ENCODE peak calls at places on chromosomes 12 and 14, in eight cellular contexts. J is stimulated activated CD4-positive, alpha-beta T cell treated with anti-CD3 and anti-CD28 coated beads, Interleukin-1b, Interleukin-23, amount 100 ng/mL, for 24 hours; X is HepG2; O is midbrain; D is AG08395; K is MCF 10A; V is NCI-H2081; P is AG09309. Z is an unnamed sample.

GRCh38 chr14:24848427-24848826 is 201.5 kb downstream of the STXBP6 start:
- DNase-seq in J (no peak), X (no peak), O (no peak), D (peak), K (no peak), V (no peak), P (peak), Z (no peak)

GRCh38 chr14:34685819-34686428 is 28.5 kb downstream of the CFL2 start:
- DNase-seq in J (no peak), X (no peak), O (no peak), D (no peak), K (no peak), V (no peak), P (no peak), Z (no peak)

GRCh38 chr14:94581127-94581999 is at the start of gene SERPINA5:
- DNase-seq in J (no peak), X (peak), O (no peak), D (peak), K (peak), V (no peak), P (no peak), Z (no peak)

GRCh38 chr12:129467749-129468148 is 436.1 kb downstream of the TMEM132D start:
- DNase-seq in J (no peak), X (no peak), O (no peak), D (no peak), K (no peak), V (no peak), P (no peak), Z (no peak)

GRCh38 chr14:77872971-77873370 is 73.1 kb downstream of the ADCK1 start:
- DNase-seq in J (no peak), X (no peak), O (no peak), D (no peak), K (no peak), V (peak), P (no peak), Z (no peak)

GRCh38 chr14:100541621-100542560 is 45.3 kb downstream of the BEGAIN start:
- DNase-seq in J (no peak), X (no peak), O (no peak), D (no peak), K (no peak), V (no peak), P (no peak), Z (no peak)

GRCh38 chr12:110201995-110202394 is 77.8 kb downstream of the IFT81 start:
- DNase-seq in J (no peak), X (no peak), O (no peak), D (no peak), K (no peak), V (no peak), P (no peak), Z (no peak)

GRCh38 chr14:101004954-101005353 is 101.4 kb upstream of the RTL1 start:
- DNase-seq in J (no peak), X (no peak), O (peak), D (no peak), K (no peak), V (no peak), P (peak), Z (no peak)

GRCh38 chr14:80713076-80713850 is 228.3 kb downstream of the CEP128 start:
- DNase-seq in J (no peak), X (no peak), O (no peak), D (no peak), K (no peak), V (no peak), P (no peak), Z (no peak)

GRCh38 chr12:96513681-96514080 is 24.3 kb downstream of the CFAP54 start:
- DNase-seq in J (no peak), X (no peak), O (no peak), D (no peak), K (no peak), V (no peak), P (no peak), Z (no peak)

GRCh38 chr12:94225924-94226630 is 77.7 kb downstream of the PLXNC1 start:
- DNase-seq in J (no peak), X (no peak), O (no peak), D (no peak), K (no peak), V (no peak), P (no peak), Z (no peak)

GRCh38 chr14:81471062-81471461 is 62.6 kb downstream of the SEL1L start:
- DNase-seq in J (no peak), X (no peak), O (no peak), D (no peak), K (no peak), V (no peak), P (no peak), Z (no peak)

GRCh38 chr12:104204690-104205480 is 10.7 kb upstream of the TXNRD1 start:
- DNase-seq in J (no peak), X (no peak), O (no peak), D (no peak), K (no peak), V (no peak), P (no peak), Z (no peak)

GRCh38 chr12:80121661-80122060 is 22.3 kb downstream of the OTOGL start:
- DNase-seq in J (no peak), X (no peak), O (no peak), D (no peak), K (no peak), V (no peak), P (no peak), Z (no peak)

GRCh38 chr14:68603682-68604360 is 189.0 kb downstream of the ZFP36L1 start:
- DNase-seq in J (no peak), X (no peak), O (no peak), D (no peak), K (no peak), V (no peak), P (no peak), Z (no peak)

GRCh38 chr12:19707948-19708409 is 268.7 kb downstream of the AEBP2 start:
- DNase-seq in J (no peak), X (no peak), O (no peak), D (no peak), K (peak), V (no peak), P (no peak), Z (peak)

GRCh38 chr12:98909749-98910148 is 264.7 kb downstream of the APAF1 start:
- DNase-seq in J (no peak), X (no peak), O (no peak), D (no peak), K (peak), V (peak), P (no peak), Z (no peak)

GRCh38 chr12:26870491-26871419 is 37.8 kb upstream of the ITPR2 start:
- DNase-seq in J (no peak), X (no peak), O (no peak), D (peak), K (peak), V (peak), P (no peak), Z (no peak)

GRCh38 chr12:76633415-76633814 is 73.8 kb upstream of the OSBPL8 start:
- DNase-seq in J (no peak), X (no peak), O (no peak), D (no peak), K (no peak), V (no peak), P (no peak), Z (no peak)